ENCODE peak calls at places on chromosomes 2 and 18, in four cellular contexts. R is activated naive CD4-positive, alpha-beta T cell; O is activated CD4-positive, alpha-beta memory T cell treated with anti-CD3 and anti-CD28 coated beads, Interleukin-2, amount 10 ng/mL, durations not matched to agents 7 days and 5 days; S is NCI-H510A treated with DMSO at 0.1 percent for 48 hours. K is an unnamed sample.
A peak's percentile ranks its signal among the peaks of the same experiment; 100 is the strongest.

GRCh38 chr2:135132314-135132713 is 80.2 kb downstream of the RAB3GAP1 start:
- DNase-seq in R (no peak), O (no peak), S (no peak), K (no peak)

GRCh38 chr2:202510911-202511310 is 123.9 kb upstream of the FAM117B start:
- DNase-seq in R (no peak), O (no peak), S (no peak), K (no peak)

GRCh38 chr2:160747771-160748170 is 254.2 kb upstream of the RBMS1 start:
- DNase-seq in R (no peak), O (no peak), S (no peak), K (no peak)

GRCh38 chr2:7430869-7431641 is 513.8 kb downstream of the RNF144A start:
- DNase-seq in R (no peak), O (peak; percentile 70), S (peak; percentile 60), K (peak; percentile 80)

GRCh38 chr2:3463156-3463835 is 56.0 kb downstream of the ADI1 start:
- DNase-seq in R (no peak), O (no peak), S (no peak), K (no peak)

GRCh38 chr2:237488901-237489860 is 2.1 kb downstream of the MLPH start:
- DNase-seq in R (no peak), O (no peak), S (peak; percentile 22), K (no peak)

GRCh38 chr2:1623906-1624445 is 120.3 kb downstream of the PXDN start:
- DNase-seq in R (no peak), O (no peak), S (no peak), K (no peak)

GRCh38 chr2:138600732-138601437 is 99.3 kb downstream of the SPOPL start:
- DNase-seq in R (no peak), O (no peak), S (no peak), K (no peak)

GRCh38 chr2:27442282-27442980 is at the start of gene KRTCAP3:
- DNase-seq in R (peak; percentile 8), O (peak; percentile 25), S (peak; percentile 72), K (no peak)

GRCh38 chr2:54503192-54503591 is 47.1 kb downstream of the SPTBN1 start:
- DNase-seq in R (no peak), O (peak; percentile 24), S (no peak), K (peak; percentile 54)

GRCh38 chr2:181468857-181469256 is 11.7 kb downstream of the ITGA4 start:
- DNase-seq in R (no peak), O (no peak), S (no peak), K (no peak)

GRCh38 chr2:231800493-231801091 is 14.3 kb downstream of the COPS7B start:
- DNase-seq in R (no peak), O (peak; percentile 55), S (peak; percentile 55), K (peak; percentile 68)

GRCh38 chr2:76978064-76978463 is 544.1 kb downstream of the LRRTM4 start:
- DNase-seq in R (no peak), O (no peak), S (no peak), K (no peak)

GRCh38 chr18:46842583-46842982 is 74.7 kb downstream of the PIAS2 start:
- DNase-seq in R (no peak), O (no peak), S (no peak), K (no peak)

GRCh38 chr2:182509-183122 is 81.2 kb downstream of the SH3YL1 start:
- DNase-seq in R (no peak), O (no peak), S (no peak), K (no peak)

GRCh38 chr2:138516030-138516704 is 14.6 kb downstream of the SPOPL start:
- DNase-seq in R (no peak), O (no peak), S (no peak), K (no peak)

GRCh38 chr2:120596990-120597594 is 138.6 kb upstream of the GLI2 start:
- DNase-seq in R (no peak), O (no peak), S (no peak), K (no peak)

GRCh38 chr2:181176540-181176939 is 196.1 kb downstream of the UBE2E3 start:
- DNase-seq in R (no peak), O (no peak), S (no peak), K (no peak)

GRCh38 chr2:12701786-12702660 is 14.7 kb upstream of the TRIB2 start:
- DNase-seq in R (no peak), O (no peak), S (no peak), K (no peak)

GRCh38 chr18:58239879-58240278 is 195.9 kb downstream of the NEDD4L start:
- DNase-seq in R (no peak), O (no peak), S (no peak), K (no peak)

GRCh38 chr2:55103039-55103438 is 52.8 kb upstream of the RTN4 start:
- DNase-seq in R (no peak), O (no peak), S (no peak), K (no peak)

GRCh38 chr18:50080932-50081560 is 113.9 kb downstream of the MYO5B start:
- DNase-seq in R (no peak), O (no peak), S (no peak), K (no peak)

GRCh38 chr18:41096504-41096903 is 858.5 kb upstream of the PIK3C3 start:
- DNase-seq in R (no peak), O (no peak), S (peak; percentile 55), K (no peak)

GRCh38 chr18:11976882-11977281 is 4.4 kb upstream of the IMPA2 start:
- DNase-seq in R (no peak), O (no peak), S (no peak), K (no peak)

GRCh38 chr18:8293184-8293583 is 316.1 kb upstream of the RAB12 start:
- DNase-seq in R (no peak), O (no peak), S (no peak), K (no peak)

GRCh38 chr2:101811226-101812015 is 113.9 kb downstream of the MAP4K4 start:
- DNase-seq in R (no peak), O (no peak), S (no peak), K (no peak)

GRCh38 chr2:108325756-108326155 is 37.1 kb downstream of the SULT1C2 start:
- DNase-seq in R (no peak), O (no peak), S (no peak), K (no peak)

GRCh38 chr2:174683392-174683759 is 80.9 kb downstream of the CHRNA1 start:
- DNase-seq in R (no peak), O (no peak), S (peak; percentile 79), K (peak; percentile 46)

GRCh38 chr18:58603365-58604067 is 25.4 kb downstream of the ALPK2 start:
- DNase-seq in R (no peak), O (no peak), S (no peak), K (no peak)

GRCh38 chr2:157903626-157904025 is 27.5 kb upstream of the ACVR1 start:
- DNase-seq in R (no peak), O (no peak), S (no peak), K (no peak)

K was measured in activated CD8-positive, alpha-beta T cell treated with anti-CD3 and anti-CD28 coated beads, Interleukin-2, amount 10 ng/mL, durations not matched to agents 7 days and 5 days.